ENCODE peak calls at places on chromosomes 1 and 21, in eight cellular contexts. F is naive thymus-derived CD8-positive, alpha-beta T cell; Y is brain microvascular endothelial cell; V is activated T-cell treated with anti-CD3 and anti-CD28 coated beads for 1 hour; G is fibroblast of mammary gland; H is stimulated activated CD8-positive, alpha-beta memory T cell treated with anti-CD3 and anti-CD28 coated beads, Interleukin-4, amount 100 ng/mL, for 4 hours; O is left lung; S is nucleus accumbens. Z is an unnamed sample.
A peak's percentile ranks its signal among the peaks of the same experiment; 100 is the strongest.

GRCh38 chr1:18941221-18942141 is 15.0 kb downstream of the IFFO2 start:
- DNase-seq in F (no peak), Y (peak; percentile 83), V (no peak), G (peak; percentile 55), H (no peak), O (no peak), S (peak; percentile 84), Z (no peak)

GRCh38 chr1:192852001-192852400 is 43.2 kb downstream of the RGS2 start:
- DNase-seq in F (no peak), Y (no peak), V (no peak), G (no peak), H (no peak), O (no peak), S (no peak), Z (no peak)

GRCh38 chr1:63463248-63463647 is 59.8 kb downstream of the ITGB3BP start:
- DNase-seq in F (no peak), Y (no peak), V (no peak), G (peak; percentile 74), H (no peak), O (no peak), S (no peak), Z (no peak)

GRCh38 chr1:234721476-234722266 is 111.7 kb upstream of the IRF2BP2 start:
- DNase-seq in F (no peak), Y (peak; percentile 88), V (no peak), G (peak; percentile 97), H (no peak), O (no peak), S (peak; percentile 31), Z (no peak)

GRCh38 chr1:166136699-166137401 is 30.0 kb downstream of the FAM78B start:
- DNase-seq in F (no peak), Y (no peak), V (no peak), G (no peak), H (no peak), O (no peak), S (no peak), Z (no peak)

GRCh38 chr21:45478115-45478801 is 64.0 kb downstream of the SLC19A1 start:
- DNase-seq in F (peak; percentile 61), Y (peak; percentile 68), V (peak; percentile 73), G (peak; percentile 67), H (peak; percentile 67), O (peak; percentile 90), S (peak; percentile 32), Z (no peak)

GRCh38 chr1:65840683-65841082 is 48.0 kb downstream of the PDE4B start:
- DNase-seq in F (no peak), Y (no peak), V (no peak), G (no peak), H (no peak), O (no peak), S (no peak), Z (no peak)

GRCh38 chr1:157377216-157377821 is 175.0 kb downstream of the FCRL5 start:
- DNase-seq in F (no peak), Y (peak; percentile 52), V (no peak), G (peak; percentile 33), H (no peak), O (no peak), S (no peak), Z (no peak)

GRCh38 chr21:44702973-44703730 is 6.2 kb downstream of the KRTAP10-12 start:
- DNase-seq in F (no peak), Y (no peak), V (no peak), G (no peak), H (no peak), O (peak; percentile 57), S (no peak), Z (no peak)

GRCh38 chr1:230068952-230069684 is 2.1 kb downstream of the GALNT2 start:
- DNase-seq in F (no peak), Y (no peak), V (no peak), G (no peak), H (no peak), O (no peak), S (no peak), Z (no peak)

GRCh38 chr21:45111703-45112102 is 37.3 kb downstream of the ADARB1 start:
- DNase-seq in F (no peak), Y (no peak), V (no peak), G (no peak), H (no peak), O (no peak), S (no peak), Z (no peak)

GRCh38 chr1:6652986-6653385 is 28.3 kb downstream of the THAP3 start:
- DNase-seq in F (no peak), Y (no peak), V (no peak), G (no peak), H (no peak), O (no peak), S (no peak), Z (no peak)

GRCh38 chr1:58361134-58361533 is 185.4 kb downstream of the OMA1 start:
- DNase-seq in F (no peak), Y (no peak), V (no peak), G (no peak), H (no peak), O (no peak), S (no peak), Z (no peak)

GRCh38 chr21:45288441-45288841 is 746 bp upstream of the POFUT2 start:
- DNase-seq in F (no peak), Y (no peak), V (no peak), G (no peak), H (no peak), O (peak; percentile 80), S (no peak), Z (no peak)

GRCh38 chr1:67682659-67683197 is 2.3 kb upstream of the GADD45A start:
- DNase-seq in F (no peak), Y (peak; percentile 64), V (no peak), G (peak; percentile 81), H (no peak), O (no peak), S (no peak), Z (no peak)

GRCh38 chr1:19762175-19762779 is 37.4 kb downstream of the TMCO4 start:
- DNase-seq in F (no peak), Y (peak; percentile 31), V (no peak), G (peak; percentile 36), H (no peak), O (no peak), S (no peak), Z (no peak)

GRCh38 chr1:8684590-8684989 is 132.8 kb downstream of the RERE start:
- DNase-seq in F (no peak), Y (no peak), V (no peak), G (no peak), H (no peak), O (no peak), S (no peak), Z (no peak)